ENCODE peak calls at places on chromosomes 7 and 10, in eight cellular contexts. X is SK-N-MC, J is NCI-H345, W is COR-L47, R is mucosa of descending colon, B is IMR-90, N is sigmoid colon, Z is mucosa of gallbladder. D is an unnamed sample.

GRCh38 chr7:12942599-12942998 is 255.2 kb downstream of the ARL4A start:
- DNase-seq in J (no peak), W (peak), X (no peak), B (no peak), R (no peak), N (no peak), Z (peak), D (no peak)

GRCh38 chr7:30348083-30348560 is 63.7 kb downstream of the ZNRF2 start:
- DNase-seq in R (no peak), X (peak), B (peak), N (no peak), J (no peak), Z (peak), W (no peak), D (no peak)

GRCh38 chr10:55631071-55631654 is 729.9 kb downstream of the ZWINT start:
- DNase-seq in W (peak), B (no peak), J (peak), X (no peak), R (peak), N (no peak), Z (peak), D (peak)

GRCh38 chr7:122618603-122619189 is 80.2 kb downstream of the RNF133 start:
- DNase-seq in B (no peak), W (no peak), X (no peak), Z (no peak), J (no peak), N (no peak), R (no peak), D (no peak)

GRCh38 chr7:102106625-102107024 is 180.0 kb upstream of the SH2B2 start:
- DNase-seq in N (peak), Z (no peak), B (no peak), W (no peak), R (no peak), J (no peak), X (no peak), D (no peak)

GRCh38 chr7:18770154-18770807 is 274.7 kb downstream of the HDAC9 start:
- DNase-seq in N (no peak), R (no peak), W (no peak), J (no peak), B (peak), X (no peak), Z (no peak), D (no peak)

GRCh38 chr10:125012851-125013528 is 71.1 kb downstream of the ZRANB1 start:
- DNase-seq in X (no peak), W (no peak), R (peak), Z (no peak), N (no peak), B (no peak), J (no peak), D (no peak)

GRCh38 chr7:127792528-127793342 is 140.7 kb downstream of the SND1 start:
- DNase-seq in Z (no peak), J (no peak), N (no peak), B (no peak), W (no peak), X (no peak), R (peak), D (peak)

GRCh38 chr7:106057962-106058901 is 53.9 kb downstream of the SYPL1 start:
- DNase-seq in R (peak), W (peak), B (no peak), X (no peak), J (peak), N (peak), Z (peak), D (peak)

GRCh38 chr7:80630611-80631010 is 7.8 kb upstream of the CD36 start:
- DNase-seq in R (no peak), X (peak), J (peak), N (no peak), W (peak), B (peak), Z (no peak), D (no peak)

GRCh38 chr7:67525588-67525987 is 529.0 kb downstream of the TYW1 start:
- DNase-seq in B (no peak), J (peak), N (no peak), W (peak), Z (no peak), X (no peak), R (no peak), D (no peak)

GRCh38 chr10:8279598-8279997 is 225.1 kb downstream of the GATA3 start:
- DNase-seq in X (no peak), W (no peak), J (no peak), N (no peak), Z (no peak), R (no peak), B (peak), D (no peak)

GRCh38 chr7:129240119-129240815 is 15.4 kb downstream of the AHCYL2 start:
- DNase-seq in X (no peak), N (no peak), R (no peak), B (no peak), Z (no peak), J (no peak), W (no peak), D (peak)

GRCh38 chr10:31142026-31142425 is 110.4 kb upstream of the ZNF438 start:
- DNase-seq in X (no peak), B (peak), J (no peak), W (no peak), R (no peak), Z (no peak), N (no peak), D (no peak)

GRCh38 chr7:45057853-45058252 is 30.9 kb downstream of the NACAD start:
- DNase-seq in Z (no peak), X (no peak), J (no peak), N (no peak), R (no peak), B (no peak), W (no peak), D (no peak)

GRCh38 chr10:62657244-62657835 is 147.2 kb upstream of the ADO start:
- DNase-seq in N (no peak), R (no peak), B (no peak), W (peak), Z (no peak), X (no peak), J (no peak), D (no peak)

GRCh38 chr7:148712610-148713330 is 14.1 kb downstream of the CUL1 start:
- DNase-seq in Z (no peak), X (no peak), N (no peak), R (no peak), B (no peak), J (no peak), W (no peak), D (no peak)

GRCh38 chr10:95850791-95851190 is 57.0 kb upstream of the CC2D2B start:
- DNase-seq in Z (no peak), J (no peak), B (no peak), R (no peak), N (no peak), X (no peak), W (no peak), D (no peak)

D was measured in thyroid gland.